ENCODE peak calls at places on chromosomes 1 and 21, in seven cellular contexts. One of them, this sample, is unnamed.

GRCh38 chr1:172219966-172220365 is 200.5 kb upstream of the C1orf105 start:
- DNase-seq in activated naive CD4-positive, alpha-beta T cell: no peak
- DNase-seq in cardiac septum: no peak
- DNase-seq in DMS153: no peak
- DNase-seq in T-helper 9 cell: no peak
- DNase-seq in NCI-H1105: no peak
- DNase-seq in CD4-positive, alpha-beta T cell: no peak
- DNase-seq in this sample: no peak

GRCh38 chr1:97691325-97691724 is 229.5 kb downstream of the DPYD start:
- DNase-seq in activated naive CD4-positive, alpha-beta T cell: no peak
- DNase-seq in cardiac septum: no peak
- DNase-seq in DMS153: no peak
- DNase-seq in T-helper 9 cell: no peak
- DNase-seq in NCI-H1105: no peak
- DNase-seq in CD4-positive, alpha-beta T cell: no peak
- DNase-seq in this sample: no peak

GRCh38 chr21:42352433-42353095 is 1.8 kb upstream of the TFF2 start:
- DNase-seq in activated naive CD4-positive, alpha-beta T cell: no peak
- DNase-seq in cardiac septum: no peak
- DNase-seq in DMS153: no peak
- DNase-seq in T-helper 9 cell: no peak
- DNase-seq in NCI-H1105: no peak
- DNase-seq in CD4-positive, alpha-beta T cell: no peak
- DNase-seq in this sample: peak; percentile 44

GRCh38 chr1:248696261-248696660 is 6.3 kb downstream of the OR14I1 start:
- DNase-seq in activated naive CD4-positive, alpha-beta T cell: no peak
- DNase-seq in cardiac septum: no peak
- DNase-seq in DMS153: no peak
- DNase-seq in T-helper 9 cell: no peak
- DNase-seq in NCI-H1105: no peak
- DNase-seq in CD4-positive, alpha-beta T cell: no peak
- DNase-seq in this sample: no peak

GRCh38 chr1:180926164-180926981 is 13.7 kb downstream of the KIAA1614 start:
- DNase-seq in activated naive CD4-positive, alpha-beta T cell: no peak
- DNase-seq in cardiac septum: no peak
- DNase-seq in DMS153: no peak
- DNase-seq in T-helper 9 cell: no peak
- DNase-seq in NCI-H1105: peak; percentile 80
- DNase-seq in CD4-positive, alpha-beta T cell: no peak
- DNase-seq in this sample: no peak

GRCh38 chr21:18144341-18144740 is 100.3 kb upstream of the CHODL start:
- DNase-seq in activated naive CD4-positive, alpha-beta T cell: no peak
- DNase-seq in cardiac septum: no peak
- DNase-seq in DMS153: no peak
- DNase-seq in T-helper 9 cell: no peak
- DNase-seq in NCI-H1105: no peak
- DNase-seq in CD4-positive, alpha-beta T cell: no peak
- DNase-seq in this sample: no peak

GRCh38 chr1:230113230-230113604 is 46.2 kb downstream of the GALNT2 start:
- DNase-seq in activated naive CD4-positive, alpha-beta T cell: no peak
- DNase-seq in cardiac septum: no peak
- DNase-seq in DMS153: no peak
- DNase-seq in T-helper 9 cell: no peak
- DNase-seq in NCI-H1105: no peak
- DNase-seq in CD4-positive, alpha-beta T cell: no peak
- DNase-seq in this sample: no peak

GRCh38 chr1:60281360-60281932 is 207.9 kb upstream of the C1orf87 start:
- DNase-seq in activated naive CD4-positive, alpha-beta T cell: no peak
- DNase-seq in cardiac septum: no peak
- DNase-seq in DMS153: peak; percentile 91
- DNase-seq in T-helper 9 cell: no peak
- DNase-seq in NCI-H1105: peak; percentile 80
- DNase-seq in CD4-positive, alpha-beta T cell: no peak
- DNase-seq in this sample: peak; percentile 66

GRCh38 chr1:43704838-43705237 is 2.5 kb upstream of the ST3GAL3 start:
- DNase-seq in activated naive CD4-positive, alpha-beta T cell: no peak
- DNase-seq in cardiac septum: no peak
- DNase-seq in DMS153: no peak
- DNase-seq in T-helper 9 cell: no peak
- DNase-seq in NCI-H1105: no peak
- DNase-seq in CD4-positive, alpha-beta T cell: no peak
- DNase-seq in this sample: no peak

This sample was measured in aorta.